ENCODE peak calls at places on chromosome 13, in nine cellular contexts. C is effector CD4-positive, alpha-beta T cell; L is neural crest cell; P is activated CD4-positive, alpha-beta T cell treated with anti-CD3 and anti-CD28 coated beads, Interleukin-2, amount 10 ng/mL, durations not matched to agents 7 days and 5 days; N is COR-L47; K is choroid plexus epithelial cell; D is glutamatergic neuron; H is HS-5; O is epithelial cell of proximal tubule. W is an unnamed sample.

GRCh38 chr13:41654800-41655199 is 197.4 kb downstream of the RGCC start:
- DNase-seq in P (no peak), O (no peak), L (no peak), K (no peak), H (no peak), N (no peak), C (no peak), D (no peak), W (no peak)

GRCh38 chr13:20033486-20033885 is 75.0 kb downstream of the ZMYM2 start:
- DNase-seq in O (no peak), N (no peak), C (no peak), P (no peak), L (no peak), K (no peak), H (no peak), D (no peak), W (no peak)

GRCh38 chr13:31793246-31793645 is 53.9 kb downstream of the RXFP2 start:
- DNase-seq in K (no peak), H (no peak), C (no peak), O (no peak), P (no peak), L (no peak), D (no peak), N (no peak), W (no peak)

GRCh38 chr13:101554420-101555125 is 102.1 kb downstream of the ITGBL1 start:
- DNase-seq in C (no peak), N (no peak), H (no peak), D (no peak), L (no peak), O (no peak), P (no peak), K (no peak), W (no peak)

GRCh38 chr13:24050292-24050711 is 110.2 kb upstream of the SPATA13 start:
- DNase-seq in O (no peak), D (no peak), H (no peak), L (no peak), C (no peak), N (no peak), K (peak), P (no peak), W (no peak)

GRCh38 chr13:77298403-77298802 is 28.5 kb downstream of the MYCBP2 start:
- DNase-seq in H (no peak), P (no peak), L (no peak), K (no peak), D (no peak), N (no peak), O (no peak), C (no peak), W (no peak)

GRCh38 chr13:43153436-43154082 is 130.2 kb downstream of the DNAJC15 start:
- DNase-seq in O (peak), P (no peak), L (no peak), N (no peak), K (peak), C (no peak), H (peak), D (no peak), W (no peak)

GRCh38 chr13:67138937-67139336 is 91.2 kb downstream of the PCDH9 start:
- DNase-seq in C (no peak), P (no peak), N (no peak), K (no peak), H (no peak), O (no peak), L (no peak), D (no peak), W (no peak)

GRCh38 chr13:112934075-112934474 is 34.9 kb upstream of the MCF2L start:
- DNase-seq in N (no peak), K (peak), O (no peak), H (no peak), C (no peak), L (no peak), D (no peak), P (no peak), W (peak)

GRCh38 chr13:113930711-113931637 is 42.9 kb downstream of the C13orf46 start:
- DNase-seq in K (no peak), P (peak), L (no peak), D (no peak), N (no peak), O (no peak), H (no peak), C (peak), W (no peak)

GRCh38 chr13:109209526-109209925 is 576.9 kb downstream of the IRS2 start:
- DNase-seq in P (no peak), C (no peak), N (no peak), L (no peak), D (no peak), O (no peak), K (no peak), H (no peak), W (no peak)

GRCh38 chr13:41313659-41314197 is 2.7 kb downstream of the NAA16 start:
- DNase-seq in H (no peak), O (no peak), L (no peak), C (no peak), D (no peak), P (no peak), N (no peak), K (no peak), W (no peak)

GRCh38 chr13:24220086-24220703 is 59.7 kb downstream of the SPATA13 start:
- DNase-seq in C (peak), P (peak), L (peak), H (peak), N (peak), K (peak), O (no peak), D (no peak), W (peak)

GRCh38 chr13:88376762-88377388 is 705.7 kb downstream of the SLITRK5 start:
- DNase-seq in O (no peak), D (no peak), N (no peak), C (no peak), K (no peak), L (no peak), P (no peak), H (no peak), W (no peak)

GRCh38 chr13:47904239-47904638 is 96.8 kb downstream of the SUCLA2 start:
- DNase-seq in L (no peak), P (no peak), D (no peak), K (no peak), O (peak), C (no peak), H (no peak), N (no peak), W (no peak)

GRCh38 chr13:105336706-105337582 is 1198.5 kb downstream of the EFNB2 start:
- DNase-seq in P (no peak), O (no peak), D (no peak), K (peak), L (no peak), N (no peak), C (no peak), H (no peak), W (no peak)

GRCh38 chr13:37109080-37109678 is 3.7 kb upstream of the CSNK1A1L start:
- DNase-seq in H (no peak), C (no peak), N (peak), L (peak), K (peak), P (no peak), O (no peak), D (no peak), W (peak)

GRCh38 chr13:52127783-52128702 is 830 bp downstream of the NEK5 start:
- DNase-seq in N (peak), L (peak), D (peak), K (peak), P (peak), O (peak), H (no peak), C (peak), W (peak)

GRCh38 chr13:105403065-105403464 is 1132.4 kb downstream of the EFNB2 start:
- DNase-seq in N (no peak), P (no peak), K (no peak), L (no peak), D (no peak), C (no peak), H (no peak), O (no peak), W (no peak)

GRCh38 chr13:112066624-112067004 is 335 bp upstream of the SOX1 start:
- DNase-seq in H (no peak), N (peak), D (peak), K (no peak), P (peak), L (peak), O (no peak), C (peak), W (peak)

GRCh38 chr13:112626124-112626523 is 38.2 kb upstream of the TUBGCP3 start:
- DNase-seq in C (no peak), D (no peak), K (no peak), N (no peak), O (no peak), H (no peak), P (no peak), L (no peak), W (no peak)

GRCh38 chr13:80783926-80784325 is 443.0 kb upstream of the SPRY2 start:
- DNase-seq in C (no peak), P (no peak), O (peak), H (no peak), L (no peak), N (no peak), K (peak), D (no peak), W (no peak)

GRCh38 chr13:51614350-51614786 is 30.1 kb downstream of the WDFY2 start:
- DNase-seq in D (peak), P (peak), N (peak), L (no peak), K (no peak), O (no peak), C (peak), H (no peak), W (peak)

GRCh38 chr13:30796132-30796832 is 60.9 kb downstream of the ALOX5AP start:
- DNase-seq in P (peak), H (peak), K (peak), D (no peak), O (no peak), L (no peak), C (no peak), N (no peak), W (no peak)

GRCh38 chr13:56189978-56190377 is 950.7 kb upstream of the PRR20A start:
- DNase-seq in D (no peak), P (no peak), C (no peak), O (no peak), L (no peak), H (no peak), N (no peak), K (no peak), W (no peak)

GRCh38 chr13:111541345-111541744 is 220.9 kb downstream of the TEX29 start:
- DNase-seq in L (no peak), D (no peak), N (no peak), K (no peak), H (no peak), C (no peak), P (no peak), O (no peak), W (no peak)

GRCh38 chr13:35346494-35346893 is 130.0 kb downstream of the MAB21L1 start:
- DNase-seq in K (no peak), H (no peak), N (no peak), D (no peak), L (no peak), O (no peak), C (no peak), P (no peak), W (no peak)

GRCh38 chr13:44779085-44779484 is 203.0 kb upstream of the TSC22D1 start:
- DNase-seq in H (no peak), D (no peak), P (no peak), C (no peak), O (no peak), N (no peak), L (no peak), K (no peak), W (no peak)

GRCh38 chr13:71968025-71968424 is 101.0 kb upstream of the DACH1 start:
- DNase-seq in H (no peak), C (no peak), P (no peak), O (no peak), L (no peak), D (no peak), N (no peak), K (peak), W (no peak)

GRCh38 chr13:99136427-99136954 is 64.2 kb upstream of the UBAC2 start:
- DNase-seq in D (no peak), K (no peak), L (no peak), H (no peak), P (no peak), O (no peak), N (no peak), C (no peak), W (no peak)

GRCh38 chr13:98315466-98315865 is 138.4 kb upstream of the RNF113B start:
- DNase-seq in N (no peak), L (no peak), D (no peak), K (peak), C (no peak), P (no peak), H (no peak), O (no peak), W (no peak)

GRCh38 chr13:75285310-75285709 is 196.7 kb downstream of the TBC1D4 start:
- DNase-seq in P (no peak), H (no peak), L (no peak), C (no peak), D (no peak), N (no peak), O (no peak), K (no peak), W (no peak)

GRCh38 chr13:49214917-49215376 is 5.2 kb upstream of the MLNR start:
- DNase-seq in K (peak), O (no peak), P (peak), D (no peak), C (no peak), H (no peak), N (no peak), L (no peak), W (no peak)

GRCh38 chr13:23509781-23510543 is 60.2 kb upstream of the TNFRSF19 start:
- DNase-seq in O (peak), P (no peak), K (peak), N (no peak), L (no peak), H (no peak), D (no peak), C (no peak), W (no peak)

GRCh38 chr13:91211548-91211947 is 135.9 kb upstream of the MIR17HG start:
- DNase-seq in P (no peak), C (no peak), L (no peak), H (no peak), D (no peak), O (no peak), N (no peak), K (no peak), W (no peak)

GRCh38 chr13:40618581-40619478 is 47.6 kb downstream of the FOXO1 start:
- DNase-seq in H (no peak), P (no peak), K (peak), D (no peak), O (no peak), C (no peak), N (no peak), L (no peak), W (no peak)

W was measured in SK-N-SH.